ENCODE peak calls at places on chromosomes 7 and 10, in five cellular contexts. M is uterus; W is CD4-positive, alpha-beta memory T cell; S is left ventricle myocardium inferior; P is GM23248. T is an unnamed sample. For H3K4me1, the result is how much of the 10 kb centered on the place peaks cover.

GRCh38 chr10:79023489-79024162 is 45.1 kb upstream of the ZMIZ1 start:
- DNase-seq in M (peak), W (no peak), S (no peak), P (no peak), T (peak)

GRCh38 chr10:69910566-69910965 is 108.9 kb downstream of the COL13A1 start:
- DNase-seq in M (no peak), W (no peak), S (no peak), P (no peak), T (peak)

GRCh38 chr10:21726601-21727295 is 192.7 kb downstream of the MLLT10 start:
- DNase-seq in M (no peak), W (no peak), S (no peak), P (no peak), T (no peak)

GRCh38 chr10:122181901-122182799 is 88.9 kb upstream of the BTBD16 start:
- DNase-seq in M (no peak), W (no peak), S (no peak), P (peak), T (no peak)

GRCh38 chr10:7587168-7587864 is 79.5 kb downstream of the ITIH5 start:
- DNase-seq in M (no peak), W (no peak), S (no peak), P (no peak), T (peak)

GRCh38 chr10:91798736-91799579 is 732 bp downstream of the TNKS2 start:
- DNase-seq in M (no peak), W (peak), S (peak), P (peak), T (peak)

GRCh38 chr10:114246679-114247305 is 7.7 kb downstream of the VWA2 start:
- DNase-seq in M (no peak), W (no peak), S (no peak), P (no peak), T (no peak)

GRCh38 chr10:93083743-93084539 is 10.2 kb downstream of the CYP26A1 start:
- DNase-seq in M (no peak), W (no peak), S (no peak), P (no peak), T (no peak)

GRCh38 chr7:101121996-101122932 is 4.6 kb upstream of the SERPINE1 start:
- DNase-seq in M (peak), W (no peak), S (peak), P (peak), T (peak)

GRCh38 chr10:122859527-122859926 is 13.9 kb upstream of the CUZD1 start:
- DNase-seq in M (no peak), W (no peak), S (no peak), P (no peak), T (no peak)

GRCh38 chr10:80154978-80155695 is 22.6 kb downstream of the PLAC9 start:
- DNase-seq in M (peak), W (no peak), S (no peak), P (peak), T (peak)

GRCh38 chr7:112103246-112103645 is 103.0 kb downstream of the DOCK4 start:
- DNase-seq in M (no peak), W (no peak), S (no peak), P (no peak), T (peak)

GRCh38 chr7:106858618-106859532 is 6.2 kb upstream of the PIK3CG start:
- DNase-seq in M (no peak), W (no peak), S (peak), P (no peak), T (no peak)

GRCh38 chr10:48496831-48497792 is 107.8 kb downstream of the ARHGAP22 start:
- DNase-seq in M (no peak), W (no peak), S (no peak), P (peak), T (peak)

GRCh38 chr10:55019461-55019860 is 218.4 kb upstream of the PCDH15 start:
- DNase-seq in M (no peak), W (no peak), S (no peak), P (no peak), T (no peak)

GRCh38 chr7:42222119-42222518 is 14.9 kb downstream of the GLI3 start:
- DNase-seq in M (no peak), W (no peak), S (no peak), P (no peak), T (no peak)
- H3K4me1 ChIP-seq in M (under half), W (under half), S (under half), P (under half), T (under half)

DNA sequence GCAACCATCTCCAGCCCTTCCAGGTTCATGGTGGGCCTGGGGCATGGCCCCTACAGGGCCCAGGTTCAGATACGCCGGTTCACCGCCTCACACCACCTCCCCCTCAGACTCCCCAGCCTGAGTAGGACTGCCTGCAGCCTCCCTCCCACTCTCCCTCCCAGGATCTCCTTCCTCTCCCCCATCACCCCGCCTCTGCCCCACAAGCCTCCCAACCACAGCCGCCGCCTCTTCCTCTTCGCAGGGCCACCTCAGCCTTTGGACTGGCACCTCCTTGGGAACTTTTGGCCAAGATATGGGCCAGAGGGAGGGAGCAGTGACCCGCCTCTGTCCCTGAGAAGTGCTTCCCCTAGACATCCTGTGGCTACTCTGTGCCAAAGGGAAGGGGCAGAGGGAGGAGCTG is 9.3 kb downstream of the KCNIP2 start:
- DNase-seq in M (no peak), W (no peak), S (peak), P (no peak), T (peak)
- H3K4me1 ChIP-seq in M (under half), W (half or more), S (half or more), P (under half), T (under half)

GRCh38 chr10:77898323-77899079 is 28.1 kb downstream of the DLG5 start:
- DNase-seq in M (no peak), W (no peak), S (no peak), P (no peak), T (no peak)
- H3K4me1 ChIP-seq in M (under half), W (under half), S (under half), P (under half), T (under half)

DNA sequence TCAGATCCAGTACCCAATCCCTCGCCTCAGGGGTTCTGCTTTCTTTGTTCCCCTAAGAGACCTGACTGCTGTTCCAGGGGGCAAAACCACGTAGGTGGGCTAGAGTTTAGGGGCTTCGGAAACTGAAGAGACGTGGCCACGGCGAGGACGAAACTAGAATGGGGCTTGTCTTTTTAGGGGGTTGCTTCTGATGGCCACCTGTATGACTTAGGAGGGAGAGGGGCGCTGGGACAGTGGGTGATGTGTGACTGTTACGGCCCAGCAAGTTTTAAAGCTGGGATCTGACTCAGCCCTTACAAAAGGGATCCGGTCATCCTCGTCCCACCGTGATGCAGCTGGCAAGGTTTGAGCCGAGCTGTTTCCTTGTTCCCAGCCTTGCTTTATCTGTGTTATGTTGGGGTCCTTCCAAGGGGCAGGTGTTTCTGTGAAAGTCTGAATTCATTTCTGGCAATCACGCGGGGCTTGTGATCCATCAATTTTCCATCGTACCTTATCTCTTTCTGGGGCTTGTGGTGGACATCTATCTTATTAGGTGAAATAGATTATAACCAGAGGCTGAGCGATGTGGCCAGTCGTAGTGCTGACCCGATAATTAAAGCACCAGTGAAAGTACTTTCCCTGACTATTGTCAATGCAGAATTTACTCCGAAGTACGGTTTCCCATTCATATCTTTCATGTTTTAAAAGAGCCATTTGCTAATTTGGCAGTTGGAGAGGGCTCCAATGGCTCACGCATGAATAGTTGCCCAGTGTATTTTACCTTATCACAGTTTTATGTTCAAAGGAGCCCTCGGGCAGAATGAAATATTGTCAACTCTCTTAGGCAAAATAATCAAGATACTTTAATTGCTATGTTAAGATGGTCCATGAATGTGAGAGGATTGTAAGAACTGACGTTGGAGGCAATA is 854 bp downstream of the MET start:
- DNase-seq in M (no peak), W (no peak), S (peak), P (peak), T (peak)
- H3K4me1 ChIP-seq in M (under half), W (under half), S (under half), P (under half), T (under half)

DNA sequence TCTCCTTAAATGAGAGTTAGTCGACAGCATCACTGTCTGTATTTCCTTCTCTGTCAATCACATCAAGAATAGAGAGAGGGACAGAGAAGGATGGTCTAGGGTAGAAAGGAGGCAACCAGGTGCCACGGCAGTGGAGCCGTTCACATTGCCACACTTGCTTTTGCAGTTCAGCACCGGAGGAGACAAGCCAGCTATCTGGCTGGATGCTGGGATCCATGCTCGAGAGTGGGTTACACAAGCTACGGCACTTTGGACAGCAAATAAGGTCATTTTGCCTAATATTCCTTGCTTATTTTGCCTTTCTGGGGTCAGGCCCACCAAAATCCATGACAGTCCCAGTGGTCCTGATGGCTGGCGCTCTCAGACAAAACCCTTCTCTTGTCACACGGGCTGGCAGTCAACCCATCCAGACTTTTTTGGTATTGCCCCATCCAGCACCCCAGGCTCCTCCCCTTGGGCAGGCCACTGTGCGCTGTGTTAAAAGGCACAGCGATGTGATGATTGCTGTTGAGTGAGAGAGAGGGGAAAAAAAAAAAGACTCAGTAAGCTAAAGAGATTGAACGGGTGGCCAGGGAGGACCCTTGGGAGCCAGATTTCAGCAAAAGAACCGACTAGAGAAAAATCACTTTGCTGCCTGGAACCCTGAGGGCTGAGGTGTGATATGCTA is 8.5 kb downstream of the CPA2 start:
- DNase-seq in M (no peak), W (no peak), S (no peak), P (no peak), T (no peak)
- H3K4me1 ChIP-seq in M (under half), W (under half), S (under half), P (under half), T (half or more)

GRCh38 chr10:35150335-35150734 is 23.7 kb downstream of the CREM start:
- DNase-seq in M (no peak), W (no peak), S (no peak), P (no peak), T (no peak)

GRCh38 chr10:35152992-35153391 is 26.3 kb downstream of the CREM start:
- DNase-seq in M (no peak), W (no peak), S (no peak), P (no peak), T (no peak)

DNA sequence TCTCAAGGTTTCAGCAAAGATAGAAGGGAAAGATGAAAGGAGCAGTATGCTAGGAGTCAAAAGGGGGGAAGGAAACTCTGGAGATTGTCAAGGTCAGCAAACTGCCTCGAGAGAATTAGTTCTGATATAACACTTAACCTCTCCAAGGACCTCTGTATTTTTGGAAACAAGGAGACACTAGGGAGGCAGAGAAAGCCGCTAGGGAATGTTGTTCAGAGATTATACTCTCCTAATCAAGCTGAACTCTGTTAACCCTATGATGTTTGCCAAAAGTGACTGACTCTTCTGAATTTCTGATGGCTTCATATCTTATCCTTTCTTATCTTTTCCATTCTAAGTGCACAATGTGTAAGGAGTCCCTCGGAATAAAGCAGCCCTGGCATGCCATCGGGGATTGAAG is 27.1 kb downstream of the CREM start:
- DNase-seq in M (no peak), W (no peak), S (no peak), P (no peak), T (no peak)
- H3K4me1 ChIP-seq in M (under half), W (under half), S (under half), P (under half), T (under half)

GRCh38 chr10:106682175-106682574 is 482.3 kb downstream of the SORCS1 start:
- DNase-seq in M (no peak), W (no peak), S (no peak), P (peak), T (no peak)
- H3K4me1 ChIP-seq in M (under half), W (under half), S (under half), P (under half), T (under half)

T was measured in osteoblast.